ENCODE peak calls at places on chromosomes 16 and 17, in six cellular contexts. V is neural crest cell, U is hepatocyte, M is tibial nerve, L is B cell, P is ovary. E is an unnamed sample.

GRCh38 chr16:17465460-17465859 is 5.3 kb downstream of the XYLT1 start:
- DNase-seq in L (no peak), U (no peak), P (no peak), M (no peak), V (no peak), E (no peak)

GRCh38 chr17:19533718-19534561 is at the start of gene SLC47A1:
- DNase-seq in M (no peak), V (peak), P (no peak), L (no peak), U (peak), E (peak)

GRCh38 chr17:28951428-28951990 is at the start of gene PHF12:
- DNase-seq in L (peak), P (peak), V (peak), U (peak), M (peak), E (peak)

GRCh38 chr17:78144736-78145641 is 1.2 kb upstream of the C17orf99 start:
- DNase-seq in M (no peak), P (peak), L (no peak), V (no peak), U (no peak), E (no peak)

GRCh38 chr17:28907709-28908475 is 5.0 kb upstream of the DHRS13 start:
- DNase-seq in P (peak), M (no peak), V (no peak), L (no peak), U (no peak), E (no peak)

GRCh38 chr16:8727084-8727590 is 52.7 kb downstream of the ABAT start:
- DNase-seq in U (no peak), P (no peak), L (no peak), V (no peak), M (no peak), E (no peak)

GRCh38 chr17:48770954-48771353 is 42.4 kb upstream of the HOXB13 start:
- DNase-seq in U (no peak), V (no peak), P (no peak), L (no peak), M (no peak), E (no peak)

GRCh38 chr17:1109606-1110523 is 69.9 kb downstream of the ABR start:
- DNase-seq in L (no peak), P (no peak), M (no peak), U (peak), V (peak), E (peak)

GRCh38 chr17:34443832-34444469 is 80.9 kb upstream of the CCL1 start:
- DNase-seq in P (no peak), L (no peak), U (peak), M (no peak), V (peak), E (peak)

DNA sequence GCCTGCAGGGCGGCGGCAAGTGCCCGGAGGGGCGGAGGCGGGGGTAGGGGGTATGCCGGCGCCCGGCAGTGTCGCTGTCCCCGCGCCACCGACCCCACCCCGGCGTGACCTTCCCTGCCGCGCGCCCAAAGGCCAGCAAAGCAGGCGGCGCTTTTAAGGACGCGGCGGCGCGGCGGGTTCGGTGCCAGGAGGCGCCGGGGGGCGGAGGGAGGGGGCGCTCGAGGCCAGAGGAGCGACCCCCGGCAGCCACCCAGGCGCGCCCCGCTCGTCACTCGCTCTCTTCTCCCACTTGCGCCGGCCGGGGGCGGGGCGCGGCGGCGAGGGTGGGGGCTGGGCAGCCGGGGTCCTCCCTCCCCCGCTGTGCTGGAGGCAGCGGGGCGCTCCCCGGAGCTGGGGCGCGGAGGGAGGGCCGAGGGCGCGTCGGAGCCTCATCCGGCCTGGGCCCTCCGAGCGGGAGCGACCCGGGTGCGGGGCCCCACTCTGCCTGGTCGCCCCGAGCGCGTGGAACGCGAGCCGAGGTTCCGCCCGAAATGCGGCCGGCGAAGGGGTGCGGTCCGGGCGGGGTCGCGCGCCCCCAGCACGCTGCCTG is 8.5 kb upstream of the BAHCC1 start:
- DNase-seq in P (peak), M (no peak), L (peak), V (peak), U (peak), E (no peak)
- TF ChIP-seq CTCF in P (no peak), M (no peak), L (no peak), V (no peak), U (no peak), E (no peak)

GRCh38 chr16:30721167-30721566 is 22.2 kb downstream of the SRCAP start:
- DNase-seq in U (no peak), P (no peak), V (no peak), L (no peak), M (no peak), E (no peak)

GRCh38 chr16:30723725-30724355 is 24.4 kb upstream of the PHKG2 start:
- DNase-seq in U (no peak), P (no peak), L (no peak), M (no peak), V (no peak), E (no peak)

GRCh38 chr16:30722916-30723315 is 23.9 kb downstream of the SRCAP start:
- DNase-seq in P (no peak), V (no peak), L (no peak), M (no peak), U (no peak), E (no peak)

GRCh38 chr16:30721606-30722005 is 22.6 kb downstream of the SRCAP start:
- DNase-seq in P (no peak), V (no peak), L (no peak), M (no peak), U (no peak), E (no peak)

DNA sequence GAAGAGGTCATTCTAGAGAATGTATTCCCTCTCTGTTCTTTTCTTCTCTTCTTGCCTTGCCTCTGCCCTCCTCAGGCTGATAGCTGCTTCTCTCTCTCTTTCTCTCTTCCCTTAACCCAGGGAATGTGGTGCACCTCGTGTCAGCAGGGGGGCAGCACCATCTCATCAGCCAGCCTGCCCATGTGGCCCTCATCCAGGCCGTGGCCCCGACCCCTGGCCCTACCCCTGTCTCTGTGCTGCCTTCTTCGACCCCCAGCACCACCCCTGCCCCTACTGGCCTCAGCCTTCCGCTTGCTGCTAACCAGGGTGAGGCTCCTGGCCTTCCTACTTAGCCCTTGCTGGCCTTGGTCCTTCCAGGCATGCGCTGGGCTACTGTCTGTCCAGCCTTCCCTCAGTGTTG is 23.5 kb downstream of the SRCAP start:
- DNase-seq in P (no peak), M (no peak), L (no peak), V (no peak), U (no peak), E (no peak)
- TF ChIP-seq CTCF in P (no peak), M (no peak), L (no peak), V (no peak), U (no peak), E (peak)

DNA sequence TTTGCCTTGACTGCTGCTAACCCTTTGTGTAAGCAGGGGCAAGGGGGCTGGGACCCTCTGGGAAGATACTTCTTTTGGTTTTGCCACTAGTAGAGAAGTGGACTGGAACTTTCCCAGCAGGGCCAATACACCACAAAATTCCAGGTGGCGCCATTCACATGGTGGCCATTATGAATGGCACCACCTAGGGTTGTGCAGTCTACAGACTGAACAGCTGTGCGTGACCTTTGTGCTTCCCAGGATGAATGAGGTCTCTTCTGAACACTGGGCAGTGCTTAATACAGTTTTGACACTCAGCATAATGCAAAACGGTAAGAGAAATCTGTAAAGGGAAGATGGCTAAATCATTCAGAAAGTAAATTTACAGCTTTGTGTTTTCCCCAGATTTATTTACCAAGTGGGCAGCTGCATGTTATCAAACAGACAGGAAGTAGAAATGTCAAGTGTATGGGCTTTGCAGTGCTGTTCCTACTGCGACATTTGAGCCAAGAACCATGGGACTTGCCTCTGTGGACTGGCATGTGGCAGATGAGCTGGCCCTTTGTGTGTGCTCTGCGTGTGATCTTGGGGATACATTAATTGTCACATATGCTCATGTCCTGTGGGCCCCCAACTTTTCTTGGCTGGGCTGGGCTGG is 9.2 kb downstream of the SYT17 start:
- DNase-seq in V (no peak), U (no peak), L (no peak), P (no peak), M (no peak), E (no peak)
- TF ChIP-seq CTCF in V (no peak), U (no peak), L (no peak), P (no peak), M (no peak), E (no peak)

GRCh38 chr17:4533522-4534502 is 21.4 kb downstream of the MYBBP1A start:
- DNase-seq in L (no peak), U (no peak), V (peak), M (peak), P (no peak), E (no peak)
- TF ChIP-seq CTCF in L (no peak), U (no peak), V (no peak), M (no peak), P (no peak), E (no peak)

GRCh38 chr17:81537856-81538555 is 9.8 kb downstream of the FSCN2 start:
- DNase-seq in V (no peak), P (no peak), M (no peak), U (no peak), L (no peak), E (no peak)
- TF ChIP-seq CTCF in V (no peak), P (no peak), M (no peak), U (no peak), L (peak), E (no peak)

E was measured in GM13976.